ENCODE peak calls at places on chromosomes 11 and 22, in eight cellular contexts. F is AG04450, E is GM23338, G is type B pancreatic cell, Z is OCI-LY7, B is mucosa of descending colon, S is IMR-90, H is heart left ventricle. N is an unnamed sample.

GRCh38 chr22:25749420-25750169 is 7.6 kb downstream of the MYO18B start:
- DNase-seq in F (no peak), E (no peak), G (no peak), Z (no peak), B (no peak), S (no peak), H (no peak), N (no peak)

GRCh38 chr11:108496643-108497256 is 1.4 kb downstream of the POGLUT3 start:
- DNase-seq in F (no peak), E (no peak), G (no peak), Z (no peak), B (no peak), S (peak; percentile 31), H (no peak), N (no peak)

GRCh38 chr22:19169002-19169946 is 9.3 kb downstream of the SLC25A1 start:
- DNase-seq in F (no peak), E (no peak), G (no peak), Z (no peak), B (no peak), S (no peak), H (no peak), N (no peak)

GRCh38 chr11:38824573-38824972 is 2226.5 kb upstream of the RAG2 start:
- DNase-seq in F (no peak), E (peak; percentile 47), G (no peak), Z (no peak), B (no peak), S (peak; percentile 19), H (no peak), N (no peak)

GRCh38 chr11:45105233-45105992 is 41.0 kb upstream of the PRDM11 start:
- DNase-seq in F (no peak), E (peak; percentile 93), G (peak; percentile 87), Z (peak; percentile 68), B (peak; percentile 75), S (peak; percentile 65), H (peak; percentile 90), N (peak; percentile 63)

GRCh38 chr11:96054870-96055705 is 131.2 kb upstream of the MTMR2 start:
- DNase-seq in F (no peak), E (peak; percentile 59), G (no peak), Z (peak; percentile 54), B (no peak), S (peak; percentile 64), H (no peak), N (no peak)

GRCh38 chr11:76269247-76269646 is 62.9 kb upstream of the WNT11 start:
- DNase-seq in F (no peak), E (no peak), G (no peak), Z (no peak), B (peak; percentile 50), S (no peak), H (no peak), N (no peak)

GRCh38 chr11:3865388-3866193 is 10.1 kb downstream of the STIM1 start:
- DNase-seq in F (peak; percentile 41), E (peak; percentile 39), G (no peak), Z (peak; percentile 73), B (no peak), S (peak; percentile 76), H (no peak), N (no peak)

GRCh38 chr11:115159122-115159665 is 345.0 kb downstream of the CADM1 start:
- DNase-seq in F (no peak), E (no peak), G (no peak), Z (peak; percentile 7), B (no peak), S (no peak), H (no peak), N (no peak)

GRCh38 chr22:22810018-22810427 is 77.6 kb upstream of the IGLL5 start:
- DNase-seq in F (no peak), E (no peak), G (peak; percentile 71), Z (peak; percentile 77), B (no peak), S (peak; percentile 30), H (no peak), N (peak; percentile 54)

DNA sequence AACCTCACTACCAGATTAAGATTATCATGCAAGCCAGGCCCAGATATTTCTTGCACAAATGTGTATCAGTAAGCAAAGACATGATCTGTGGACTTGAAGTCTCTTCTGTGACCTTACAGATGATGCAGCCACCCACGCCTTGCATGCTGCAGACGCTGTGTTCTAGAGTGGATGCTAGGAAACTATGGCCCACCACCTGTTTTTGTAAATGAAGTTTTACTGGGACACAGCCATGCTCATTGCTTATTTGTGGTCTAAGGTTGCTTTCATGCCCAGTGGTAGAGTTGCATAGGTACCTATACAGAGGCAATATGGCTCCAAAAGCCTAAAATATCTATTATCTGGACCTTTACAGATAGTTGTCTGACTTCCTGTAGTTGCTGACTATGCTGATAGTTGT is 47.5 kb upstream of the SORL1-AS1 start:
- DNase-seq in F (no peak), E (no peak), G (no peak), Z (no peak), B (no peak), S (no peak), H (no peak), N (no peak)
- TF ChIP-seq CTCF in F (no peak), E (no peak), G (no peak), Z (no peak), B (no peak), S (no peak), H (no peak), N (no peak)

GRCh38 chr22:29481265-29482000 is 1.4 kb downstream of the NEFH start:
- DNase-seq in F (no peak), E (peak; percentile 92), G (no peak), Z (no peak), B (no peak), S (no peak), H (no peak), N (no peak)

GRCh38 chr22:29479417-29480261 is at the start of gene NEFH:
- DNase-seq in F (no peak), E (peak; percentile 48), G (no peak), Z (no peak), B (no peak), S (no peak), H (no peak), N (no peak)

GRCh38 chr22:29480262-29480511 is 169 bp downstream of the NEFH start:
- DNase-seq in F (no peak), E (no peak), G (no peak), Z (no peak), B (no peak), S (no peak), H (no peak), N (no peak)

GRCh38 chr22:29482253-29482652 is 2.2 kb downstream of the NEFH start:
- DNase-seq in F (no peak), E (no peak), G (no peak), Z (no peak), B (no peak), S (no peak), H (no peak), N (no peak)

GRCh38 chr22:29480512-29481264 is 670 bp downstream of the NEFH start:
- DNase-seq in F (no peak), E (peak; percentile 75), G (no peak), Z (no peak), B (no peak), S (peak; percentile 56), H (no peak), N (no peak)
- TF ChIP-seq CTCF in F (no peak), E (peak; percentile 48), G (peak; percentile 36), Z (no peak), B (no peak), S (no peak), H (no peak), N (peak; percentile 21)

DNA sequence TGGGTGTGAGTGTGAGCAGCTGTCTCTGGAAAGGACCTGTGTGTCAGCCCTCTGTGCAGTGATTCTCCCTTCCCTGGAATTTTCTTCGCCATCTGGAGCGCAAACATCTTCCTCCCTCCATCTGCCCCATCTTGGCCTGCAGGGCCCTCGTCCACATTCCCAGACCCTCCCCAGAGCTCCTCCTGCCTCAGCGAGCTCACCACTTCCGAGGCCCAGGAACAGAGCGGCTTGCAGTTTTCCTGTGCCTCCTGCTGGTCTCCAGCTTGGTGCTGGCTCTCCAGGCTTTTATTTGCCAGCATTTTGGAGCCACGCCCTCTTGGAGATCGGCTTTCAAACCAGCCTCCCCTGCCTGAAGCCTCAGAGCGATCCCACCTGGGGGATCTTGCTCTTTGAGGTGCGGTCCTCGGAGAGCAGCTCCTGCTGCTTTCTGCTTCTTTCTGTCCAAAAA is at the start of gene GPHA2:
- DNase-seq in F (no peak), E (peak; percentile 90), G (no peak), Z (no peak), B (no peak), S (no peak), H (no peak), N (no peak)
- TF ChIP-seq CTCF in F (peak; percentile 20), E (peak; percentile 9), G (no peak), Z (no peak), B (no peak), S (no peak), H (no peak), N (no peak)

DNA sequence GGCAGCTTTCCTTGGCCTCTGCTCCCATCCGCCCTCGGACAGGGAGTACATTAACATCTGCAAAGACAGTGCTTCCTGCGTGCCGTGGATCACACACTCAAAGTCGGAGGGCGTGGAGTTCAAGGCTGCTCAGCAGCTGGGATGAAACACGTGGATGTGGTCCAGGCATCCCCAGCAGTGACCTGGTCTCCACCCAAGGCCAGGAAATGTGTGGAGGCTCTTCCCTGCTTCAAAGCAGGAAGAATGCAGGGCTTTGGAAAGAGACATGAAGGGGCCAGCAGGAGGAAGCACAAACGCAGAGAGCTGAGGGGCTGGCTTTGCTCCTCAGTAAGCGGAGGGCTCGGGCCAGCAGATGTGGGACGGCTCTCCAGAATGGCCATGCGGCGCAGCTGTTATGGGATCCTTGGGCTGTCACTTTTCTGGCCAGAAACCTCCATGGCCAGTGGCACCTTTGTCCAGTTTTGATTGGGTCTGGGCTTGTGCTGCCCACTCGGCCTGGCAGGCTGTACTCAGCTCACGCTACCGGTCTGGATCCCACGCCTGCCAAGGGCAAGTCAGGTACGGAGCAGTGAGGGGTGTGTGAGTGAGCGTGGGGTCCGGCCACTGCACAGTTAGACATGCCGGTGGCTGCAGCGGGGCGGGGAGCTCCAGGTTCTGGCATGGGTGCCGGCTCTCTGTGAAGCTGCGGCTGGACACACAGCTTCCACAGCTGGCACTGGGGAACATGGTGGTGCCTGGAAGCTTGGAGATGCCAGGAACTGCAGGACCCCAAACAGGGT is 438.0 kb downstream of the TBC1D22A start:
- DNase-seq in F (no peak), E (no peak), G (peak; percentile 59), Z (no peak), B (no peak), S (no peak), H (peak; percentile 46), N (peak; percentile 30)
- TF ChIP-seq CTCF in F (no peak), E (no peak), G (no peak), Z (no peak), B (no peak), S (no peak), H (no peak), N (no peak)